ENCODE peak calls at places on chromosomes 12 and 14, in four cellular contexts. V, P, X and C are unnamed samples.

GRCh38 chr12:56601503-56601902 is 28.6 kb downstream of the BAZ2A start:
- DNase-seq in X (no peak), P (no peak), V (no peak), C (peak)

GRCh38 chr12:121611306-121611705 is 15.0 kb upstream of the ORAI1 start:
- DNase-seq in X (no peak), P (no peak), V (no peak), C (no peak)

GRCh38 chr14:100141133-100141497 is 18.3 kb downstream of the DEGS2 start:
- DNase-seq in P (no peak), X (no peak), V (no peak), C (no peak)

GRCh38 chr12:14416658-14417057 is 51.2 kb downstream of the ATF7IP start:
- DNase-seq in P (peak), X (no peak), V (peak), C (no peak)

GRCh38 chr14:90629471-90629870 is 186.8 kb downstream of the TTC7B start:
- DNase-seq in V (peak), X (no peak), P (peak), C (no peak)

GRCh38 chr14:85122690-85123089 is 407.3 kb upstream of the FLRT2 start:
- DNase-seq in V (peak), P (peak), X (no peak), C (no peak)

GRCh38 chr12:46977976-46978375 is 101.4 kb upstream of the PCED1B start:
- DNase-seq in P (peak), V (no peak), X (no peak), C (no peak)

GRCh38 chr14:56004807-56005579 is 113.2 kb upstream of the PELI2 start:
- DNase-seq in V (peak), P (peak), X (no peak), C (no peak)

GRCh38 chr12:51183816-51184215 is 10.9 kb upstream of the TFCP2 start:
- DNase-seq in X (no peak), V (peak), P (peak), C (no peak)